ENCODE peak calls at places on chromosome 5, in six cellular contexts. X is ovary, U is HepG2, B is transverse colon, J is tibial nerve, V is A549. E is an unnamed sample.

GRCh38 chr5:38463634-38464521 is 92.6 kb downstream of the LIFR start:
- DNase-seq in X (peak; percentile 43), U (peak; percentile 83), B (no peak), J (no peak), V (peak; percentile 82), E (no peak)

GRCh38 chr5:168583742-168584482 is 4.7 kb upstream of the PANK3 start:
- DNase-seq in X (no peak), U (no peak), B (no peak), J (no peak), V (no peak), E (no peak)

GRCh38 chr5:154390096-154390495 is 55.7 kb upstream of the SAP30L start:
- DNase-seq in X (no peak), U (no peak), B (no peak), J (no peak), V (no peak), E (no peak)

GRCh38 chr5:56099346-56099745 is 104.6 kb upstream of the IL6ST start:
- DNase-seq in X (no peak), U (peak; percentile 39), B (no peak), J (no peak), V (no peak), E (no peak)

GRCh38 chr5:160434022-160434531 is 12.4 kb downstream of the PTTG1 start:
- DNase-seq in X (no peak), U (peak; percentile 46), B (no peak), J (no peak), V (no peak), E (no peak)

GRCh38 chr5:72510610-72511121 is 3.5 kb upstream of the ZNF366 start:
- DNase-seq in X (no peak), U (no peak), B (no peak), J (no peak), V (no peak), E (no peak)

GRCh38 chr5:173320259-173320658 is 8.0 kb downstream of the STC2 start:
- DNase-seq in X (peak; percentile 68), U (no peak), B (peak; percentile 26), J (no peak), V (no peak), E (peak; percentile 65)

GRCh38 chr5:126450388-126450787 is 27.2 kb downstream of the GRAMD2B start:
- DNase-seq in X (no peak), U (no peak), B (no peak), J (no peak), V (no peak), E (no peak)

DNA sequence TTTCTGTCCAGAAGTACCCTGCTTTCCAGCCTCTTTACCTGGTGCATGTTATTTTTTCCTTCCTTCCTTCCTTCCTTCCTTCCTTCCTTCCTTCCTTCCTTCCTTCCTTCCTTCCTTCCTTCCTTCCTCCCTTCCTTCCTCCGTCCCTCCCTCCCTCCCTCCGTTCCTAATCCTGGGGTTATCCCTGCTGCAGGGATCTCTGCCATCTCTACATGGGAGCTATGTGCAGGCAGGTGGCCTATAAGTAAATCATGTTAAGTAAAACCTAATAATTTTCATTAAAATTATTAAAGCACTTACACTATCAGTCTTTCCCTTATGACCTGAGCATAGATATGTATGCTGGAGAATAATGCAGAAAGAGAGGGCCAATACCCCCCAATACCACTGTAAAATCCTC is 351.9 kb downstream of the ZSWIM6 start:
- DNase-seq in X (no peak), U (no peak), B (no peak), J (no peak), V (no peak), E (no peak)
- H3K27ac ChIP-seq in X (no peak overlapping the region), U (no peak overlapping the region), B (no peak overlapping the region), J (no peak overlapping the region), V (no peak overlapping the region), E (no peak overlapping the region)

GRCh38 chr5:67293177-67293576 is 96.6 kb upstream of the CD180 start:
- DNase-seq in X (no peak), U (no peak), B (no peak), J (no peak), V (no peak), E (no peak)
- TF ChIP-seq EP300 in X (no peak), U (no peak), B (no peak), J (no peak), V (no peak), E (no peak)

GRCh38 chr5:147966326-147966725 is 60.0 kb upstream of the C5orf46 start:
- DNase-seq in X (no peak), U (no peak), B (no peak), J (no peak), V (no peak), E (no peak)

GRCh38 chr5:147966829-147967228 is 60.5 kb upstream of the C5orf46 start:
- DNase-seq in X (no peak), U (no peak), B (no peak), J (no peak), V (no peak), E (no peak)

GRCh38 chr5:147965712-147966111 is 59.4 kb upstream of the C5orf46 start:
- DNase-seq in X (no peak), U (no peak), B (no peak), J (no peak), V (no peak), E (no peak)

GRCh38 chr5:147963436-147963835 is 57.1 kb upstream of the C5orf46 start:
- DNase-seq in X (no peak), U (no peak), B (no peak), J (no peak), V (no peak), E (no peak)

DNA sequence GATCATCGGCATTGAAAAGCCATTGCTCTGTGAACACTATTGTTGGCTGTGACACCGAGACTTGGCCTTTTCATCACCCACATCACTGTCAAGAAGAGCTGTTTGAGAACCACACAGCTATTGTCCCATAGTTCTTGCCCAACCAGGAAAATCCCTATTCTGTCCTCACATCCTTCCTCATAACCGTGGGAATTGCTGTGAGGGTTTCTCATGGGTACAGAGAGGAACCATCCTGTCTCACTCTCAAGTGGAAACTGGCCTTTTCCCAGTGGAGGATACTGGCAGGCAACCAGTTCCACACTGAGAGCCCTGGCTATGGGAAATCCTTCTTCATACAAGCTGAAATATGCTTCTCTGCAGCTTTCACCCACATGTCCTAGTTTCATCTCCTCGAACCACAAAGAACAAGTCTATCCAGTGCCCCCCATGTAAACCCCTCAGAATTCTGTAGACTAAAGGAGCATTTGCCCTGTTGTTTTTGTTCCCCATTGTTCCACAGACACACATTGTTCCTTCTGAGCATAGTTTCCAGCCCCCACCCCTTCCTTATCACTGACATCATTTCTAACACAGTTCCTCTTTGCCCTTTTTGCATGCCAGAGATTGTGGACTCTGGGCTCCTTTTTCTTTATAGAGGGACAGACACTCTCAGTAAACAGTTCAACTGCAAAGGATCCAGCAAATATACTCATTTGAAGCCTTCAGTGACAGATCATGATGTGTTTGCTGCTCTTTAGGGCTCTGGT is 57.8 kb upstream of the C5orf46 start:
- DNase-seq in X (no peak), U (no peak), B (no peak), J (no peak), V (no peak), E (no peak)
- H3K27ac ChIP-seq in X (no peak overlapping the region), U (no peak overlapping the region), B (no peak overlapping the region), J (peak overlapping the region; percentile 29), V (no peak overlapping the region), E (no peak overlapping the region)

GRCh38 chr5:111224561-111224989 is 391 bp downstream of the CAMK4 start:
- DNase-seq in X (peak; percentile 10), U (no peak), B (no peak), J (no peak), V (no peak), E (no peak)

GRCh38 chr5:111225926-111226325 is 1.7 kb downstream of the CAMK4 start:
- DNase-seq in X (no peak), U (no peak), B (no peak), J (no peak), V (no peak), E (no peak)

GRCh38 chr5:111226556-111226955 is 2.4 kb downstream of the CAMK4 start:
- DNase-seq in X (no peak), U (no peak), B (no peak), J (no peak), V (no peak), E (no peak)

GRCh38 chr5:111223086-111223789 is 946 bp upstream of the CAMK4 start:
- DNase-seq in X (no peak), U (no peak), B (no peak), J (no peak), V (no peak), E (no peak)

DNA sequence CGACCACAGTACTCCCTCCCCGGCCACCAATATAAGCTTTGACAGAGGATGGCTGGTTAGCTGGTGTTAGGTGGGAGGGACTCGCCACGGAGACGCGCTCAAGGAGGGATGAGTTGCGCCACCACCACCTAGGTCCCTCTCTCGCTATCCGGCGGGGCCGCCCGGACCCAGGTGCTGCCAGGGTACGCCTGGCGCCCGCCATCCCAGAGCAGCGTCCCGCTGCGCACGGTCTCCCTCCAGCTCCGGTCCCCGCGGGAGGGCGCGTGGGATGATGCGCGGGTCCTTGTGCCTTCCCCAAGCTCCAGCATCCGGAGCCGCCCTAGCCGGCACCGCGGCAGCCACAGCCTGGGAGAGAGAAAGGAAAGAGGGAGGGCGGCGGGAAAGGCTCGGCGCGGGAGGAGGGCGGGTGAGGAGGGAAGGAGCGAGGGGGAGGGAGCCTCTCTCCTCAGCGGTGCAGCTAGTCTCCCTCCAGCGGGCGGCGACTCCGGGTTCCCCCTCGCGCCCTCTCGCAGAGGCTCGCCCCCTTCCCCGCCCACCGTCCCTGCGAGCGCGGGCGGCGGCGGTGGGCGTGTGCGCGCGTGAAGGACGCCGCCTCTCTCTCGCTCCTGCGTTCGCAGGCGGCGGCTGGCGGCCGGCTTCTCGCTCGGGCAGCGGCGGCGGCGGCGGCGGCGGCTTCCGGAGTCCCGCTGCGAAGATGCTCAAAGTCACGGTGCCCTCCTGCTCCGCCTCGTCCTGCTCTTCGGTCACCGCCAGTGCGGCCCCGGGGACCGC is at the start of gene CAMK4:
- DNase-seq in X (peak; percentile 58), U (peak; percentile 2), B (peak; percentile 60), J (peak; percentile 26), V (peak; percentile 18), E (peak; percentile 70)
- TF ChIP-seq EP300 in X (no peak), U (no peak), B (no peak), J (no peak), V (no peak), E (no peak)

GRCh38 chr5:89989831-89990230 is 419.7 kb downstream of the CETN3 start:
- DNase-seq in X (no peak), U (no peak), B (no peak), J (no peak), V (no peak), E (no peak)
- H3K27ac ChIP-seq in X (no peak overlapping the region), U (no peak overlapping the region), B (no peak overlapping the region), J (peak overlapping the region; percentile 12), V (no peak overlapping the region), E (no peak overlapping the region)

GRCh38 chr5:32842798-32843531 is 131.8 kb downstream of the NPR3 start:
- DNase-seq in X (no peak), U (no peak), B (peak; percentile 71), J (no peak), V (no peak), E (no peak)

GRCh38 chr5:32843532-32843895 is 132.4 kb downstream of the NPR3 start:
- DNase-seq in X (no peak), U (no peak), B (no peak), J (no peak), V (no peak), E (no peak)

GRCh38 chr5:32848120-32848519 is 137.0 kb downstream of the NPR3 start:
- DNase-seq in X (no peak), U (no peak), B (no peak), J (no peak), V (no peak), E (no peak)

GRCh38 chr5:32848681-32849080 is 137.6 kb downstream of the NPR3 start:
- DNase-seq in X (no peak), U (no peak), B (no peak), J (no peak), V (no peak), E (no peak)

GRCh38 chr5:32845171-32845570 is 134.1 kb downstream of the NPR3 start:
- DNase-seq in X (no peak), U (no peak), B (no peak), J (no peak), V (no peak), E (no peak)
- TF ChIP-seq EP300 in X (no peak), U (no peak), B (no peak), J (no peak), V (no peak), E (no peak)